ENCODE peak calls at places on chromosomes 12 and 14, in five cellular contexts. One of them, this sample, is unnamed.

GRCh38 chr12:107372229-107372658 is 278.9 kb upstream of the CRY1 start:
- DNase-seq in heart left ventricle: no peak
- DNase-seq in heart right ventricle: no peak
- DNase-seq in spleen: no peak
- DNase-seq in left ventricle myocardium inferior: no peak
- DNase-seq in this sample: no peak

GRCh38 chr12:105945935-105946334 is 192.8 kb downstream of the NUAK1 start:
- DNase-seq in heart left ventricle: no peak
- DNase-seq in heart right ventricle: no peak
- DNase-seq in spleen: no peak
- DNase-seq in left ventricle myocardium inferior: no peak
- DNase-seq in this sample: no peak

GRCh38 chr12:25942709-25943108 is 15.8 kb upstream of the RASSF8 start:
- DNase-seq in heart left ventricle: no peak
- DNase-seq in heart right ventricle: no peak
- DNase-seq in spleen: no peak
- DNase-seq in left ventricle myocardium inferior: no peak
- DNase-seq in this sample: no peak

GRCh38 chr12:25151476-25151875 is 43.5 kb downstream of the DNAI7 start:
- DNase-seq in heart left ventricle: peak; percentile 56
- DNase-seq in heart right ventricle: no peak
- DNase-seq in spleen: no peak
- DNase-seq in left ventricle myocardium inferior: peak; percentile 32
- DNase-seq in this sample: no peak

GRCh38 chr14:52125885-52126284 is 57.0 kb upstream of the NID2 start:
- DNase-seq in heart left ventricle: no peak
- DNase-seq in heart right ventricle: no peak
- DNase-seq in spleen: no peak
- DNase-seq in left ventricle myocardium inferior: no peak
- DNase-seq in this sample: no peak

GRCh38 chr12:25995906-25996305 is 37.4 kb downstream of the RASSF8 start:
- DNase-seq in heart left ventricle: no peak
- DNase-seq in heart right ventricle: no peak
- DNase-seq in spleen: no peak
- DNase-seq in left ventricle myocardium inferior: no peak
- DNase-seq in this sample: no peak

GRCh38 chr12:15778126-15778525 is 11.1 kb downstream of the EPS8 start:
- DNase-seq in heart left ventricle: no peak
- DNase-seq in heart right ventricle: no peak
- DNase-seq in spleen: no peak
- DNase-seq in left ventricle myocardium inferior: no peak
- DNase-seq in this sample: no peak

GRCh38 chr12:4270016-4270669 is 3.4 kb upstream of the CCND2 start:
- DNase-seq in heart left ventricle: peak; percentile 64
- DNase-seq in heart right ventricle: peak; percentile 32
- DNase-seq in spleen: peak; percentile 89
- DNase-seq in left ventricle myocardium inferior: no peak
- DNase-seq in this sample: no peak

GRCh38 chr12:124762791-124763593 is 100.7 kb downstream of the SCARB1 start:
- DNase-seq in heart left ventricle: no peak
- DNase-seq in heart right ventricle: no peak
- DNase-seq in spleen: no peak
- DNase-seq in left ventricle myocardium inferior: no peak
- DNase-seq in this sample: no peak

GRCh38 chr14:60014402-60014801 is 77.3 kb upstream of the PCNX4 start:
- DNase-seq in heart left ventricle: no peak
- DNase-seq in heart right ventricle: no peak
- DNase-seq in spleen: no peak
- DNase-seq in left ventricle myocardium inferior: no peak
- DNase-seq in this sample: no peak

GRCh38 chr12:101498252-101498651 is 23.1 kb downstream of the SPIC start:
- DNase-seq in heart left ventricle: no peak
- DNase-seq in heart right ventricle: no peak
- DNase-seq in spleen: no peak
- DNase-seq in left ventricle myocardium inferior: no peak
- DNase-seq in this sample: no peak

GRCh38 chr12:45660330-45660729 is 69.2 kb upstream of the ARID2 start:
- DNase-seq in heart left ventricle: no peak
- DNase-seq in heart right ventricle: no peak
- DNase-seq in spleen: no peak
- DNase-seq in left ventricle myocardium inferior: peak; percentile 19
- DNase-seq in this sample: no peak

GRCh38 chr14:96081224-96081623 is 42.1 kb downstream of the C14orf132 start:
- DNase-seq in heart left ventricle: no peak
- DNase-seq in heart right ventricle: no peak
- DNase-seq in spleen: no peak
- DNase-seq in left ventricle myocardium inferior: no peak
- DNase-seq in this sample: no peak

GRCh38 chr12:113860950-113861349 is 105.2 kb downstream of the RBM19 start:
- DNase-seq in heart left ventricle: peak; percentile 28
- DNase-seq in heart right ventricle: no peak
- DNase-seq in spleen: no peak
- DNase-seq in left ventricle myocardium inferior: no peak
- DNase-seq in this sample: no peak

GRCh38 chr12:130737731-130738130 is 21.6 kb upstream of the RIMBP2 start:
- DNase-seq in heart left ventricle: no peak
- DNase-seq in heart right ventricle: no peak
- DNase-seq in spleen: no peak
- DNase-seq in left ventricle myocardium inferior: no peak
- DNase-seq in this sample: peak; percentile 67

GRCh38 chr14:70649803-70650202 is 8.1 kb downstream of the TTC9 start:
- DNase-seq in heart left ventricle: no peak
- DNase-seq in heart right ventricle: no peak
- DNase-seq in spleen: no peak
- DNase-seq in left ventricle myocardium inferior: no peak
- DNase-seq in this sample: no peak

GRCh38 chr14:88044782-88045446 is 40.0 kb downstream of the GPR65 start:
- DNase-seq in heart left ventricle: no peak
- DNase-seq in heart right ventricle: no peak
- DNase-seq in spleen: no peak
- DNase-seq in left ventricle myocardium inferior: no peak
- DNase-seq in this sample: no peak

GRCh38 chr14:67413806-67414769 is 2.1 kb upstream of the PLEK2 start:
- DNase-seq in heart left ventricle: no peak
- DNase-seq in heart right ventricle: no peak
- DNase-seq in spleen: no peak
- DNase-seq in left ventricle myocardium inferior: no peak
- DNase-seq in this sample: no peak

GRCh38 chr14:91144425-91145145 is 30.7 kb downstream of the DGLUCY start:
- DNase-seq in heart left ventricle: no peak
- DNase-seq in heart right ventricle: no peak
- DNase-seq in spleen: no peak
- DNase-seq in left ventricle myocardium inferior: no peak
- DNase-seq in this sample: no peak

GRCh38 chr12:78726854-78727253 is 137.7 kb upstream of the SYT1 start:
- DNase-seq in heart left ventricle: no peak
- DNase-seq in heart right ventricle: no peak
- DNase-seq in spleen: no peak
- DNase-seq in left ventricle myocardium inferior: no peak
- DNase-seq in this sample: no peak

GRCh38 chr14:48936352-48936751 is 649.8 kb downstream of the RPS29 start:
- DNase-seq in heart left ventricle: no peak
- DNase-seq in heart right ventricle: no peak
- DNase-seq in spleen: no peak
- DNase-seq in left ventricle myocardium inferior: no peak
- DNase-seq in this sample: no peak

GRCh38 chr14:92049781-92050180 is 9.9 kb upstream of the TRIP11 start:
- DNase-seq in heart left ventricle: no peak
- DNase-seq in heart right ventricle: no peak
- DNase-seq in spleen: no peak
- DNase-seq in left ventricle myocardium inferior: no peak
- DNase-seq in this sample: no peak

GRCh38 chr14:49975799-49976198 is 82.9 kb downstream of the ARF6 start:
- DNase-seq in heart left ventricle: no peak
- DNase-seq in heart right ventricle: no peak
- DNase-seq in spleen: no peak
- DNase-seq in left ventricle myocardium inferior: no peak
- DNase-seq in this sample: no peak

GRCh38 chr12:113102811-113103210 is 32.8 kb downstream of the RASAL1 start:
- DNase-seq in heart left ventricle: no peak
- DNase-seq in heart right ventricle: no peak
- DNase-seq in spleen: no peak
- DNase-seq in left ventricle myocardium inferior: no peak
- DNase-seq in this sample: no peak

GRCh38 chr14:67722293-67722692 is 20.6 kb downstream of the RDH12 start:
- DNase-seq in heart left ventricle: peak; percentile 83
- DNase-seq in heart right ventricle: peak; percentile 77
- DNase-seq in spleen: no peak
- DNase-seq in left ventricle myocardium inferior: peak; percentile 84
- DNase-seq in this sample: no peak

GRCh38 chr14:76191297-76191696 is 39.6 kb downstream of the GPATCH2L start:
- DNase-seq in heart left ventricle: no peak
- DNase-seq in heart right ventricle: no peak
- DNase-seq in spleen: no peak
- DNase-seq in left ventricle myocardium inferior: no peak
- DNase-seq in this sample: no peak

GRCh38 chr14:102088012-102088792 is 1.4 kb upstream of the HSP90AA1 start:
- DNase-seq in heart left ventricle: peak; percentile 80
- DNase-seq in heart right ventricle: peak; percentile 52
- DNase-seq in spleen: peak; percentile 92
- DNase-seq in left ventricle myocardium inferior: peak; percentile 58
- DNase-seq in this sample: no peak

GRCh38 chr12:66117242-66117641 is 13.3 kb downstream of the LLPH start:
- DNase-seq in heart left ventricle: no peak
- DNase-seq in heart right ventricle: no peak
- DNase-seq in spleen: no peak
- DNase-seq in left ventricle myocardium inferior: no peak
- DNase-seq in this sample: no peak

GRCh38 chr14:52175982-52176502 is 91.5 kb upstream of the PTGDR start:
- DNase-seq in heart left ventricle: no peak
- DNase-seq in heart right ventricle: no peak
- DNase-seq in spleen: no peak
- DNase-seq in left ventricle myocardium inferior: no peak
- DNase-seq in this sample: no peak

GRCh38 chr14:32059702-32060101 is 17.4 kb upstream of the ARHGAP5 start:
- DNase-seq in heart left ventricle: no peak
- DNase-seq in heart right ventricle: no peak
- DNase-seq in spleen: no peak
- DNase-seq in left ventricle myocardium inferior: no peak
- DNase-seq in this sample: no peak

GRCh38 chr14:89027097-89027740 is 202.8 kb downstream of the TTC8 start:
- DNase-seq in heart left ventricle: peak; percentile 82
- DNase-seq in heart right ventricle: peak; percentile 67
- DNase-seq in spleen: peak; percentile 91
- DNase-seq in left ventricle myocardium inferior: peak; percentile 38
- DNase-seq in this sample: peak; percentile 77

GRCh38 chr12:56723889-56724659 is 1.0 kb downstream of the NACA start:
- DNase-seq in heart left ventricle: no peak
- DNase-seq in heart right ventricle: no peak
- DNase-seq in spleen: no peak
- DNase-seq in left ventricle myocardium inferior: peak; percentile 39
- DNase-seq in this sample: no peak
- H3K4me1 ChIP-seq in heart left ventricle: peaks cover 54% of the 10 kb centered on the region
- H3K4me1 ChIP-seq in heart right ventricle: peaks cover 53% of the 10 kb centered on the region
- H3K4me1 ChIP-seq in spleen: peaks cover 58% of the 10 kb centered on the region
- H3K4me1 ChIP-seq in left ventricle myocardium inferior: peaks cover 60% of the 10 kb centered on the region
- H3K4me1 ChIP-seq in this sample: peaks cover 53% of the 10 kb centered on the region

GRCh38 chr12:131831635-131832041 is 3.4 kb downstream of the MMP17 start:
- DNase-seq in heart left ventricle: peak; percentile 53
- DNase-seq in heart right ventricle: no peak
- DNase-seq in spleen: no peak
- DNase-seq in left ventricle myocardium inferior: no peak
- DNase-seq in this sample: no peak
- TF ChIP-seq CTCF in heart left ventricle: no peak
- TF ChIP-seq CTCF in heart right ventricle: no peak
- TF ChIP-seq CTCF in spleen: no peak
- TF ChIP-seq CTCF in left ventricle myocardium inferior: no peak
- TF ChIP-seq CTCF in this sample: no peak

GRCh38 chr12:95625012-95625411 is 73.7 kb upstream of the USP44 start:
- DNase-seq in heart left ventricle: no peak
- DNase-seq in heart right ventricle: no peak
- DNase-seq in spleen: no peak
- DNase-seq in left ventricle myocardium inferior: no peak
- DNase-seq in this sample: no peak

GRCh38 chr12:95622879-95623278 is 71.6 kb upstream of the USP44 start:
- DNase-seq in heart left ventricle: no peak
- DNase-seq in heart right ventricle: no peak
- DNase-seq in spleen: no peak
- DNase-seq in left ventricle myocardium inferior: no peak
- DNase-seq in this sample: no peak

GRCh38 chr12:95626854-95627253 is 75.6 kb upstream of the USP44 start:
- DNase-seq in heart left ventricle: no peak
- DNase-seq in heart right ventricle: no peak
- DNase-seq in spleen: no peak
- DNase-seq in left ventricle myocardium inferior: no peak
- DNase-seq in this sample: no peak

GRCh38 chr12:95623554-95624170 is 72.4 kb upstream of the USP44 start:
- DNase-seq in heart left ventricle: peak; percentile 83
- DNase-seq in heart right ventricle: peak; percentile 69
- DNase-seq in spleen: peak; percentile 78
- DNase-seq in left ventricle myocardium inferior: peak; percentile 66
- DNase-seq in this sample: no peak

GRCh38 chr12:95624544-95624943 is 73.3 kb upstream of the USP44 start:
- DNase-seq in heart left ventricle: no peak
- DNase-seq in heart right ventricle: no peak
- DNase-seq in spleen: no peak
- DNase-seq in left ventricle myocardium inferior: no peak
- DNase-seq in this sample: no peak
- H3K4me1 ChIP-seq in heart left ventricle: peaks cover 26% of the 10 kb centered on the region
- H3K4me1 ChIP-seq in heart right ventricle: peaks cover 23% of the 10 kb centered on the region
- H3K4me1 ChIP-seq in spleen: peaks cover 5% of the 10 kb centered on the region
- H3K4me1 ChIP-seq in left ventricle myocardium inferior: peaks cover 35% of the 10 kb centered on the region
- H3K4me1 ChIP-seq in this sample: no peaks in the 10 kb centered on the region

GRCh38 chr14:106586098-106586704 is 1059.8 kb downstream of the TMEM121 start:
- DNase-seq in heart left ventricle: no peak
- DNase-seq in heart right ventricle: no peak
- DNase-seq in spleen: peak; percentile 91
- DNase-seq in left ventricle myocardium inferior: no peak
- DNase-seq in this sample: no peak
- TF ChIP-seq CTCF in heart left ventricle: peak; percentile 22
- TF ChIP-seq CTCF in heart right ventricle: peak; percentile 64
- TF ChIP-seq CTCF in spleen: peak; percentile 58
- TF ChIP-seq CTCF in left ventricle myocardium inferior: peak; percentile 43
- TF ChIP-seq CTCF in this sample: no peak

GRCh38 chr14:35289623-35290022 is 2.6 kb upstream of the PSMA6 start:
- DNase-seq in heart left ventricle: no peak
- DNase-seq in heart right ventricle: no peak
- DNase-seq in spleen: no peak
- DNase-seq in left ventricle myocardium inferior: no peak
- DNase-seq in this sample: no peak

GRCh38 chr14:35287481-35288013 is 4.6 kb upstream of the PSMA6 start:
- DNase-seq in heart left ventricle: no peak
- DNase-seq in heart right ventricle: no peak
- DNase-seq in spleen: no peak
- DNase-seq in left ventricle myocardium inferior: no peak
- DNase-seq in this sample: no peak

GRCh38 chr14:35286707-35287106 is 5.5 kb upstream of the PSMA6 start:
- DNase-seq in heart left ventricle: no peak
- DNase-seq in heart right ventricle: no peak
- DNase-seq in spleen: no peak
- DNase-seq in left ventricle myocardium inferior: no peak
- DNase-seq in this sample: no peak

GRCh38 chr14:35285168-35285990 is 6.8 kb upstream of the PSMA6 start:
- DNase-seq in heart left ventricle: no peak
- DNase-seq in heart right ventricle: no peak
- DNase-seq in spleen: no peak
- DNase-seq in left ventricle myocardium inferior: no peak
- DNase-seq in this sample: no peak

GRCh38 chr14:35285991-35286564 is 6.1 kb upstream of the PSMA6 start:
- DNase-seq in heart left ventricle: no peak
- DNase-seq in heart right ventricle: no peak
- DNase-seq in spleen: no peak
- DNase-seq in left ventricle myocardium inferior: no peak
- DNase-seq in this sample: no peak
- H3K4me1 ChIP-seq in heart left ventricle: peaks cover 9% of the 10 kb centered on the region
- H3K4me1 ChIP-seq in heart right ventricle: no peaks in the 10 kb centered on the region
- H3K4me1 ChIP-seq in spleen: peaks cover 50% of the 10 kb centered on the region
- H3K4me1 ChIP-seq in left ventricle myocardium inferior: peaks cover 11% of the 10 kb centered on the region
- H3K4me1 ChIP-seq in this sample: peaks cover 1% of the 10 kb centered on the region